ENCODE peak calls at places on chromosomes 3 and 15, in six cellular contexts. C is GM23338; Z is activated CD4-positive, alpha-beta T cell treated with anti-CD3 and anti-CD28 coated beads for 24 hours; Y is central memory CD4-positive, alpha-beta T cell; L is NCI-H524; D is lower leg skin. U is an unnamed sample.

GRCh38 chr15:85318048-85318731 is 62.2 kb upstream of the AKAP13 start:
- DNase-seq in C (no peak), Z (no peak), L (no peak), D (no peak), Y (no peak), U (no peak)

GRCh38 chr15:95134306-95135100 is 903.1 kb downstream of the MCTP2 start:
- DNase-seq in C (no peak), L (no peak), Z (no peak), Y (no peak), D (no peak), U (no peak)

GRCh38 chr3:185129051-185129450 is 23.8 kb downstream of the C3orf70 start:
- DNase-seq in L (no peak), D (no peak), Z (no peak), Y (no peak), C (no peak), U (no peak)

GRCh38 chr3:52024765-52025452 is 29.2 kb upstream of the RPL29 start:
- DNase-seq in Y (no peak), D (no peak), L (no peak), Z (no peak), C (no peak), U (no peak)

GRCh38 chr3:184085389-184085852 is 11.4 kb upstream of the HTR3E start:
- DNase-seq in L (no peak), D (no peak), C (no peak), Y (no peak), Z (no peak), U (no peak)

GRCh38 chr3:30357897-30358296 is 248.5 kb upstream of the TGFBR2 start:
- DNase-seq in L (no peak), Z (no peak), Y (no peak), C (no peak), D (no peak), U (no peak)

GRCh38 chr3:108509263-108509662 is 1.1 kb downstream of the MYH15 start:
- DNase-seq in Y (no peak), C (no peak), Z (no peak), L (peak), D (no peak), U (no peak)

GRCh38 chr3:108099203-108099602 is 8.4 kb upstream of the CD47 start:
- DNase-seq in C (no peak), D (no peak), Z (no peak), Y (no peak), L (no peak), U (no peak)

GRCh38 chr3:184129012-184129411 is 6.1 kb upstream of the EIF2B5 start:
- DNase-seq in Z (no peak), C (peak), Y (no peak), D (no peak), L (peak), U (no peak)

GRCh38 chr3:22951910-22952309 is 251.2 kb upstream of the UBE2E2 start:
- DNase-seq in Y (no peak), C (no peak), L (no peak), Z (no peak), D (no peak), U (peak)

GRCh38 chr3:74074700-74075099 is 450.0 kb upstream of the PDZRN3 start:
- DNase-seq in C (no peak), Y (no peak), L (no peak), D (no peak), Z (no peak), U (no peak)

GRCh38 chr3:147195896-147196295 is 210.4 kb downstream of the ZIC4 start:
- DNase-seq in L (no peak), D (no peak), Z (no peak), Y (no peak), C (no peak), U (no peak)

GRCh38 chr3:22734207-22734606 is 468.9 kb upstream of the UBE2E2 start:
- DNase-seq in Y (no peak), D (no peak), L (peak), C (no peak), Z (no peak), U (no peak)

GRCh38 chr3:52705438-52705687 is 228 bp downstream of the GLT8D1 start:
- DNase-seq in C (no peak), Z (no peak), Y (no peak), D (no peak), L (no peak), U (no peak)

GRCh38 chr3:11059090-11059798 is 66.7 kb downstream of the SLC6A1 start:
- DNase-seq in L (peak), Y (no peak), D (peak), Z (peak), C (peak), U (peak)

GRCh38 chr3:136778865-136779264 is 26.7 kb upstream of the STAG1 start:
- DNase-seq in C (no peak), Y (no peak), L (no peak), D (no peak), Z (no peak), U (no peak)

GRCh38 chr3:124115279-124115678 is 123.4 kb upstream of the ROPN1 start:
- DNase-seq in C (no peak), L (no peak), Z (no peak), Y (no peak), D (no peak), U (no peak)

GRCh38 chr15:78360426-78360825 is 20.3 kb downstream of the CRABP1 start:
- DNase-seq in D (no peak), Z (no peak), L (peak), C (peak), Y (no peak), U (peak)

GRCh38 chr3:16402451-16402850 is 111.0 kb downstream of the RFTN1 start:
- DNase-seq in C (no peak), Z (no peak), D (no peak), L (peak), Y (no peak), U (no peak)

GRCh38 chr3:23761440-23761896 is 44.3 kb upstream of the UBE2E1 start:
- DNase-seq in D (no peak), Y (no peak), C (peak), Z (no peak), L (peak), U (no peak)

GRCh38 chr3:184738982-184739381 is 27.1 kb upstream of the MAGEF1 start:
- DNase-seq in Z (no peak), D (peak), Y (no peak), L (no peak), C (no peak), U (peak)

U was measured in heart left ventricle.